ENCODE peak calls at places on chromosomes 1 and 21, in eight cellular contexts. F is GM12878, W is SK-N-SH, A is K562, H is IMR-90, D is HepG2, M is A549, T is H1. E is an unnamed sample.

GRCh38 chr1:7313081-7313546 is 458.0 kb upstream of the VAMP3 start:
- DNase-seq in F (no peak), A (no peak), T (no peak), H (peak), D (no peak), M (no peak), W (peak), E (no peak)

GRCh38 chr1:85048296-85049064 is at the start of gene MCOLN3:
- DNase-seq in A (peak), M (peak), D (no peak), F (no peak), W (peak), T (peak), H (no peak), E (peak)

GRCh38 chr1:204108312-204109141 is 35.6 kb downstream of the SOX13 start:
- DNase-seq in M (no peak), T (peak), A (no peak), W (no peak), D (no peak), H (no peak), F (no peak), E (no peak)

GRCh38 chr21:46187814-46188213 is 3.6 kb upstream of the SPATC1L start:
- DNase-seq in W (no peak), T (no peak), M (no peak), D (no peak), A (no peak), F (no peak), H (no peak), E (no peak)

GRCh38 chr1:31376374-31377134 is 3.7 kb upstream of the FABP3 start:
- DNase-seq in M (peak), F (no peak), A (peak), W (peak), D (peak), T (no peak), H (peak), E (no peak)

GRCh38 chr1:113616201-113616600 is 143.1 kb downstream of the PHTF1 start:
- DNase-seq in H (peak), M (no peak), W (no peak), A (no peak), D (no peak), F (no peak), T (no peak), E (no peak)

GRCh38 chr21:29179503-29179902 is 49.1 kb downstream of the MAP3K7CL start:
- DNase-seq in D (no peak), H (no peak), M (no peak), W (no peak), T (no peak), A (no peak), F (no peak), E (no peak)

GRCh38 chr1:55812281-55812680 is 597.1 kb upstream of the USP24 start:
- DNase-seq in F (no peak), T (no peak), D (no peak), W (no peak), A (no peak), M (no peak), H (peak), E (no peak)

GRCh38 chr1:42335809-42336518 is 929 bp upstream of the FOXJ3 start:
- DNase-seq in A (no peak), T (no peak), F (no peak), H (peak), W (no peak), M (peak), D (peak), E (no peak)

GRCh38 chr1:24074817-24075725 is 36.9 kb downstream of the MYOM3 start:
- DNase-seq in T (no peak), A (no peak), F (no peak), M (no peak), H (no peak), W (no peak), D (no peak), E (no peak)

GRCh38 chr1:204480515-204480914 is 14.1 kb downstream of the PIK3C2B start:
- DNase-seq in W (no peak), M (no peak), T (no peak), H (no peak), A (no peak), D (no peak), F (no peak), E (no peak)

GRCh38 chr1:225808136-225808535 is 1.8 kb upstream of the EPHX1 start:
- DNase-seq in H (no peak), M (no peak), D (no peak), T (peak), A (no peak), W (no peak), F (no peak), E (no peak)

GRCh38 chr1:211551628-211552465 is 27.1 kb downstream of the SLC30A1 start:
- DNase-seq in T (no peak), D (peak), H (peak), F (no peak), W (no peak), M (no peak), A (no peak), E (no peak)

GRCh38 chr1:228166170-228166936 is 749 bp downstream of the IBA57 start:
- DNase-seq in F (no peak), T (peak), W (peak), A (peak), M (peak), D (peak), H (peak), E (peak)

GRCh38 chr1:21909787-21910503 is 27.2 kb downstream of the HSPG2 start:
- DNase-seq in W (no peak), T (no peak), A (no peak), M (no peak), D (no peak), H (peak), F (peak), E (no peak)

GRCh38 chr1:198892065-198892464 is 253.2 kb downstream of the PTPRC start:
- DNase-seq in D (no peak), H (peak), A (no peak), M (no peak), W (peak), F (no peak), T (no peak), E (no peak)

GRCh38 chr1:167122568-167122967 is 28.7 kb downstream of the STYXL2 start:
- DNase-seq in F (no peak), A (no peak), M (no peak), D (no peak), H (no peak), T (peak), W (no peak), E (no peak)

GRCh38 chr21:15408089-15408488 is 321.7 kb upstream of the USP25 start:
- DNase-seq in A (no peak), H (no peak), D (no peak), F (no peak), M (no peak), W (no peak), T (no peak), E (no peak)

GRCh38 chr1:36273024-36273423 is 33.1 kb upstream of the SH3D21 start:
- DNase-seq in A (peak), F (no peak), H (no peak), M (no peak), W (no peak), D (no peak), T (no peak), E (no peak)

GRCh38 chr1:203170625-203171330 is 4.8 kb downstream of the MYBPH start:
- DNase-seq in W (no peak), D (no peak), H (peak), A (no peak), M (no peak), T (no peak), F (no peak), E (no peak)

GRCh38 chr1:85313888-85314696 is 37.7 kb upstream of the BCL10 start:
- DNase-seq in A (no peak), F (no peak), H (peak), T (no peak), M (no peak), D (no peak), W (no peak), E (no peak)

GRCh38 chr21:14685568-14685967 is 139.5 kb upstream of the SAMSN1 start:
- DNase-seq in W (no peak), H (no peak), F (peak), T (no peak), M (no peak), A (no peak), D (no peak), E (no peak)

GRCh38 chr21:43703068-43703880 is 15.7 kb upstream of the PDXK start:
- DNase-seq in T (peak), W (peak), F (no peak), M (no peak), D (peak), A (peak), H (peak), E (no peak)

GRCh38 chr1:25697426-25698220 is 81.0 kb downstream of the MAN1C1 start:
- DNase-seq in A (no peak), F (no peak), W (no peak), T (no peak), D (no peak), H (no peak), M (no peak), E (no peak)

GRCh38 chr1:27318137-27318536 is 3.8 kb upstream of the TMEM222 start:
- DNase-seq in F (no peak), A (no peak), M (no peak), H (no peak), T (no peak), D (no peak), W (no peak), E (no peak)
- H3K27ac ChIP-seq in F (no peak), A (no peak), M (no peak), H (no peak), T (no peak), D (no peak), W (peak), E (no peak)

GRCh38 chr1:6105218-6105679 is 59.6 kb downstream of the KCNAB2 start:
- DNase-seq in H (no peak), A (no peak), M (no peak), D (no peak), F (no peak), W (no peak), T (no peak), E (no peak)
- TF ChIP-seq RAD21 in H (no peak), A (peak), M (no peak), D (no peak), F (no peak), W (peak), T (peak), E (peak)

GRCh38 chr1:190479537-190479936 is 1.9 kb upstream of the BRINP3 start:
- DNase-seq in W (no peak), A (no peak), M (no peak), D (no peak), H (no peak), T (no peak), F (no peak), E (peak)
- H3K27ac ChIP-seq in W (no peak), A (no peak), M (no peak), D (no peak), H (no peak), T (no peak), F (no peak), E (no peak)

GRCh38 chr1:3093928-3094626 is 25.1 kb downstream of the PRDM16 start:
- DNase-seq in W (no peak), M (no peak), D (no peak), F (no peak), T (no peak), H (no peak), A (no peak), E (no peak)
- TF ChIP-seq RAD21 in W (no peak), M (no peak), D (no peak), F (no peak), T (no peak), H (no peak), A (no peak), E (no peak)

DNA sequence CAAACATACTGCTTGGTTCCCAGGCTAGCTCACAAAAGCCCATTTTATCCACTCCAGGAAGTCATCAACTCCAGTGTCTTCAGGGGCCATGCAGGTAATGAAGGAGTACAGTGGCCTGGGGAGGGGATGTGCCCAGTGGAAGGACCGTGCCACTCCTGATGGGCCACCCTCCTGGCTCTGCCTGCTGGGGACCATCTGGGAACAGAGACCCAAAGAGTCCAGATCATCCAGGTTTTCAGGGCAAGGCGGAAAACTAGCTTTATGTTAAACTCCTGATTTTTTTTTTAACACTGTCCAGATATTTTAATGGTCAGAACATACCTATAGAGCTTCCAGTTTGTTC is 75.6 kb downstream of the CD46 start:
- DNase-seq in D (no peak), A (no peak), F (no peak), T (no peak), H (no peak), M (no peak), W (no peak), E (no peak)
- H3K27ac ChIP-seq in D (peak), A (no peak), F (peak), T (no peak), H (no peak), M (peak), W (no peak), E (no peak)

DNA sequence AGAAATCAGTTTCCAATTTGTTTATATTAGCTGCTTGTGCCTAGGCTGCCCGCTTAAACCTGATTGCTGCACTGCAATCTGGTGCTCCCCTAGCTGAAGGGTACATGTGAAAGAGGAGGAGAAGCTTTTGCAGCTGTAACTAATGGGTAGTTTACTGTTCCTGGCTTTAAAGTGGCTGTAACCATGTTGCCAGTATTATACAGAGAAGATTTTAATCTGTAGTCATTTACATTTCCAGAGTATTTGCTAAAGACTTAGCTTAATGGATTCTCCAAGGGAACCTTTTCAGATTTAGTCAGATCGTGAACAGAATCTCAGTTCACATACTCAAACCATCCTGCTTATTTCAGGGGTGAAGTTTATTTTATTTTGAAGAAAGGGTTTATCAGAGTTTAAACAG is 22.9 kb downstream of the AHCYL1 start:
- DNase-seq in D (no peak), A (no peak), F (no peak), H (no peak), M (no peak), T (no peak), W (peak), E (no peak)
- TF ChIP-seq RAD21 in D (no peak), A (no peak), F (no peak), H (no peak), M (no peak), T (no peak), W (no peak), E (no peak)